ENCODE peak calls at places on chromosome 9, in nine cellular contexts. M is spleen, T is OCI-LY7, V is SJCRH30, P is keratinocyte, Y is HepG2, B is kidney, Z is psoas muscle, X is cardiac muscle cell. L is an unnamed sample.
A peak's percentile ranks its signal among the peaks of the same experiment; 100 is the strongest.

GRCh38 chr9:33135086-33135958 is 31.8 kb downstream of the B4GALT1 start:
- DNase-seq in Z (no peak), T (no peak), X (no peak), Y (no peak), M (peak; percentile 79), V (no peak), B (no peak), P (no peak), L (no peak)

GRCh38 chr9:113566712-113567071 is 103.2 kb downstream of the RGS3 start:
- DNase-seq in V (no peak), B (no peak), M (peak; percentile 62), X (no peak), Y (no peak), Z (no peak), P (no peak), T (no peak), L (no peak)

GRCh38 chr9:34546834-34547827 is 24.3 kb upstream of the ENHO start:
- DNase-seq in T (peak; percentile 54), X (peak; percentile 88), M (peak; percentile 79), B (peak; percentile 68), Z (peak; percentile 63), P (no peak), Y (peak; percentile 58), V (peak; percentile 69), L (peak; percentile 69)

GRCh38 chr9:120242397-120242796 is 337.6 kb downstream of the CDK5RAP2 start:
- DNase-seq in X (no peak), Z (no peak), M (no peak), B (no peak), Y (no peak), V (no peak), P (no peak), T (no peak), L (no peak)

GRCh38 chr9:91241909-91242308 is 119.8 kb downstream of the AUH start:
- DNase-seq in M (no peak), T (no peak), B (no peak), P (no peak), Y (no peak), Z (no peak), X (no peak), V (no peak), L (no peak)

GRCh38 chr9:33921967-33922895 is 105.3 kb downstream of the UBE2R2 start:
- DNase-seq in M (peak; percentile 62), X (peak; percentile 32), P (no peak), T (peak; percentile 52), Y (peak; percentile 21), Z (no peak), V (peak; percentile 25), B (no peak), L (no peak)

GRCh38 chr9:87564111-87564510 is 66.4 kb downstream of the DAPK1 start:
- DNase-seq in M (no peak), Y (peak; percentile 17), P (no peak), B (no peak), V (no peak), X (no peak), Z (no peak), T (no peak), L (no peak)

GRCh38 chr9:114093761-114094505 is 5.2 kb downstream of the KIF12 start:
- DNase-seq in Z (no peak), B (peak; percentile 64), P (no peak), V (no peak), Y (no peak), T (no peak), X (no peak), M (peak; percentile 54), L (no peak)

GRCh38 chr9:91047993-91048607 is 246.5 kb downstream of the SYK start:
- DNase-seq in M (no peak), V (no peak), Z (no peak), Y (no peak), T (no peak), X (peak; percentile 73), P (no peak), B (no peak), L (no peak)

GRCh38 chr9:120080781-120081180 is 499.2 kb downstream of the CDK5RAP2 start:
- DNase-seq in Y (no peak), T (no peak), Z (no peak), B (no peak), P (no peak), M (no peak), V (no peak), X (no peak), L (peak; percentile 36)

GRCh38 chr9:127258884-127259471 is 5.6 kb upstream of the GARNL3 start:
- DNase-seq in Z (no peak), P (no peak), V (no peak), X (peak; percentile 8), T (no peak), B (no peak), Y (no peak), M (no peak), L (no peak)

GRCh38 chr9:131500377-131500776 is 2.3 kb upstream of the POMT1 start:
- DNase-seq in V (no peak), Z (no peak), T (no peak), Y (no peak), X (no peak), P (no peak), B (no peak), M (no peak), L (no peak)

GRCh38 chr9:104074876-104075275 is 19.2 kb upstream of the SMC2 start:
- DNase-seq in V (no peak), P (no peak), Z (no peak), T (no peak), M (no peak), Y (peak; percentile 32), B (no peak), X (peak; percentile 88), L (no peak)

DNA sequence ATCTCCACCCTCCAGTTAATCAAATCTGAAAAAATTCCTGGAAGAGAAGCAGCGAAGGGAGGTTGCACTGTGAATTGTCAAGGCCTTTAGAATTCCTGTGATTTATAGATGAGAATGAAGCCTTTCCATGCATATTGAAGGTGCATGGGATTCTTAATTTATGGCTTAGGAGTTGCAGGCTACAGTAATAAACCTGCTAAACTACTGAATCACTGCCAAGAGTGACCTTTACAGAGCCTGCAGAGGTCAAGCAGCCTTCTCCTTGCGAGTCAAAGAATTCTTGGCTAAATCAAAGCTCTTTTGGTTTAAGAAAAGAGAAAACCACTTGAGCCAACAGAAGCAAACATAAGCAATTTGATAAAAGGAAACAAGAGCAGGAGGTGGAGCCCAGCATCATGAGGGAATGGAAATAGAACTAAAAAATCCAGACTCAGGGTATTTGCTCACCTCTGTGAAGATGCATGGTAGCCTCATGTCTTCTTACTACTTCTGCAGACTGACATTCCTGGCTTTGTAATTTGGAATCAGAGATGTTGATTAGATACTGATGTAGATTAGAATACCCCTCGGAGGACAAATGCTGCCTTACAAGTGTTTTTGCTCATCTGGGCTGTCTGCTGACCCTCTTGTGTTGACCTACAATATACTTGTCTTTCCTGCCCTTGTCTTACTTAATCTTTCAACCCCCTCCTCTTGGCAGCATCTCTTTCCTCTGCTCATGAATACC is 90.3 kb upstream of the IFNK start:
- DNase-seq in P (no peak), Y (no peak), V (no peak), T (no peak), Z (no peak), M (no peak), X (no peak), B (no peak), L (no peak)
- H3K4me1 ChIP-seq in P (peaks cover 70% of the 10 kb centered on the region), Y (peaks cover 9% of the 10 kb centered on the region), V (no peaks in the 10 kb centered on the region), T (no peaks in the 10 kb centered on the region), Z (peaks cover 8% of the 10 kb centered on the region), M (peaks cover 35% of the 10 kb centered on the region), X (peaks cover 32% of the 10 kb centered on the region), B (peaks cover 35% of the 10 kb centered on the region), L (peaks cover 17% of the 10 kb centered on the region)

GRCh38 chr9:134381671-134382505 is 55.6 kb downstream of the RXRA start:
- DNase-seq in Z (no peak), V (no peak), X (peak; percentile 24), B (no peak), Y (peak; percentile 21), P (no peak), M (peak; percentile 92), T (peak; percentile 33), L (no peak)
- H3K4me1 ChIP-seq in Z (peaks cover 100% of the 10 kb centered on the region), V (peaks cover 17% of the 10 kb centered on the region), X (peaks cover 4% of the 10 kb centered on the region), B (peaks cover 52% of the 10 kb centered on the region), Y (peaks cover 50% of the 10 kb centered on the region), P (peaks cover 50% of the 10 kb centered on the region), M (peaks cover 98% of the 10 kb centered on the region), T (no peaks in the 10 kb centered on the region), L (peaks cover 32% of the 10 kb centered on the region)

DNA sequence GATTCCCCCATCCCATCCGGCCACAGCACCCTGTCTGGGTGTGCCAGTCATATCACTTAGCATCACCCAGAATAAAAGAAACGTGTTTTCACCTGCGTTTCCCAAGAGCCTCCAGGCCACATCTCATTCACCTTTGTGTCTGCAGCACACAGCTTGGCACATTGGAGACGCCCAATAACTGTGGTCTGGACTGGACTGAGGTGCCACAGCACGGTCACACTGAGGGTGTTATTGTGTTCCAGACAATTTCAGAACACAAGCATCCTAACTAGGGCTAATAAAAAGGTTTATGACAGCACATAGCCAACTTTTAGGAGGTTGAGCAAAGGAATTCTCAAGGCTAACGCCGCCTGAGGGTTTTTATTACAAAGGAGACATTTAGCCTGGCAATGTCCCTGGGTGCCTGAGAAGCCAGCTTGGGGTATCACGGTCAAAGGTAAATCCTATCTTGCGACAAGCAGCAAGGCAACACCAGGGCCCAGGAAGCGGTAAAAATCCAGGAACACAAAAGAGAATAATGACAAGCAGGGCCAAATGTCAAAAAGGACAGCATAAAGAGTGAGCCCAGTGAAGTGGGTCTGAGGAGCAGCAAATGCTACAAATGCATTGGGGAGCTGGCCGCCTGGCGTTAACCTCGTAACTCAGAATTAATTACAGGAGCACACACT is 3.4 kb downstream of the EPB41L4B start:
- DNase-seq in M (no peak), P (no peak), T (no peak), Y (no peak), B (no peak), Z (no peak), X (no peak), V (no peak), L (no peak)
- H3K4me1 ChIP-seq in M (peaks cover 12% of the 10 kb centered on the region), P (peaks cover 49% of the 10 kb centered on the region), T (peaks cover 4% of the 10 kb centered on the region), Y (peaks cover 78% of the 10 kb centered on the region), B (peaks cover 7% of the 10 kb centered on the region), Z (no peaks in the 10 kb centered on the region), X (peaks cover 4% of the 10 kb centered on the region), V (no peaks in the 10 kb centered on the region), L (peaks cover 6% of the 10 kb centered on the region)

GRCh38 chr9:129341197-129341990 is 163.3 kb upstream of the IER5L start:
- DNase-seq in X (no peak), V (no peak), M (no peak), Z (no peak), T (no peak), P (no peak), Y (no peak), B (no peak), L (no peak)

GRCh38 chr9:129343119-129343696 is 165.1 kb upstream of the IER5L start:
- DNase-seq in Y (no peak), B (no peak), P (no peak), T (no peak), Z (no peak), V (no peak), X (no peak), M (no peak), L (no peak)

GRCh38 chr9:129343697-129344375 is 165.8 kb upstream of the IER5L start:
- DNase-seq in X (peak; percentile 75), M (peak; percentile 90), Z (peak; percentile 73), V (no peak), P (no peak), B (no peak), Y (peak; percentile 97), T (no peak), L (no peak)

GRCh38 chr9:129341991-129342348 is 163.9 kb upstream of the IER5L start:
- DNase-seq in Y (no peak), M (no peak), P (no peak), B (no peak), Z (no peak), X (no peak), T (no peak), V (no peak), L (no peak)

GRCh38 chr9:129342591-129342990 is 164.5 kb upstream of the IER5L start:
- DNase-seq in P (no peak), B (no peak), X (no peak), Y (no peak), T (no peak), M (no peak), V (no peak), Z (no peak), L (no peak)
- H3K4me1 ChIP-seq in P (peaks cover under 1% of the 10 kb centered on the region), B (no peaks in the 10 kb centered on the region), X (peaks cover 5% of the 10 kb centered on the region), Y (peaks cover 79% of the 10 kb centered on the region), T (peaks cover 7% of the 10 kb centered on the region), M (peaks cover 7% of the 10 kb centered on the region), V (no peaks in the 10 kb centered on the region), Z (no peaks in the 10 kb centered on the region), L (peaks cover 16% of the 10 kb centered on the region)